ENCODE peak calls at places on chromosomes 3 and 15, in six cellular contexts. One of them, this sample, is unnamed.

GRCh38 chr3:69926385-69926784 is 73.1 kb upstream of the SAMMSON start:
- DNase-seq in HT1080: no peak
- DNase-seq in left kidney: no peak
- DNase-seq in stomach: no peak
- DNase-seq in A549: no peak
- DNase-seq in GM12865: no peak
- DNase-seq in this sample: no peak

GRCh38 chr3:108548304-108548703 is 37.9 kb upstream of the MYH15 start:
- DNase-seq in HT1080: no peak
- DNase-seq in left kidney: no peak
- DNase-seq in stomach: no peak
- DNase-seq in A549: no peak
- DNase-seq in GM12865: no peak
- DNase-seq in this sample: no peak

GRCh38 chr15:99958426-99959097 is 225.3 kb upstream of the LYSMD4 start:
- DNase-seq in HT1080: no peak
- DNase-seq in left kidney: no peak
- DNase-seq in stomach: no peak
- DNase-seq in A549: no peak
- DNase-seq in GM12865: no peak
- DNase-seq in this sample: no peak

GRCh38 chr15:56659197-56659596 is 74.1 kb downstream of the ZNF280D start:
- DNase-seq in HT1080: no peak
- DNase-seq in left kidney: no peak
- DNase-seq in stomach: no peak
- DNase-seq in A549: no peak
- DNase-seq in GM12865: no peak
- DNase-seq in this sample: no peak

GRCh38 chr15:50219820-50220219 is 37.8 kb downstream of the SLC27A2 start:
- DNase-seq in HT1080: peak; percentile 38
- DNase-seq in left kidney: no peak
- DNase-seq in stomach: no peak
- DNase-seq in A549: no peak
- DNase-seq in GM12865: no peak
- DNase-seq in this sample: no peak

GRCh38 chr15:46786886-46787285 is 930.4 kb upstream of the SEMA6D start:
- DNase-seq in HT1080: peak; percentile 13
- DNase-seq in left kidney: peak; percentile 76
- DNase-seq in stomach: no peak
- DNase-seq in A549: no peak
- DNase-seq in GM12865: peak; percentile 56
- DNase-seq in this sample: peak; percentile 81

GRCh38 chr3:160376681-160377080 is 22.3 kb downstream of the IFT80 start:
- DNase-seq in HT1080: no peak
- DNase-seq in left kidney: no peak
- DNase-seq in stomach: no peak
- DNase-seq in A549: no peak
- DNase-seq in GM12865: no peak
- DNase-seq in this sample: peak; percentile 5

GRCh38 chr3:172591171-172591605 is 68.0 kb upstream of the TNFSF10 start:
- DNase-seq in HT1080: no peak
- DNase-seq in left kidney: no peak
- DNase-seq in stomach: no peak
- DNase-seq in A549: no peak
- DNase-seq in GM12865: no peak
- DNase-seq in this sample: no peak

GRCh38 chr3:143078883-143079282 is 40.7 kb upstream of the CHST2 start:
- DNase-seq in HT1080: peak; percentile 68
- DNase-seq in left kidney: no peak
- DNase-seq in stomach: no peak
- DNase-seq in A549: no peak
- DNase-seq in GM12865: no peak
- DNase-seq in this sample: no peak

GRCh38 chr3:149233323-149233722 is 11.7 kb upstream of the CP start:
- DNase-seq in HT1080: no peak
- DNase-seq in left kidney: no peak
- DNase-seq in stomach: no peak
- DNase-seq in A549: no peak
- DNase-seq in GM12865: no peak
- DNase-seq in this sample: no peak

GRCh38 chr3:148360046-148360445 is 337.7 kb upstream of the AGTR1 start:
- DNase-seq in HT1080: no peak
- DNase-seq in left kidney: no peak
- DNase-seq in stomach: no peak
- DNase-seq in A549: no peak
- DNase-seq in GM12865: no peak
- DNase-seq in this sample: no peak